ENCODE peak calls at places on chromosomes 12 and 14, in four cellular contexts. V is Caco-2, J is sigmoid colon, E is heart right ventricle. R is an unnamed sample.

GRCh38 chr12:63917864-63918742 is 73.6 kb downstream of the SRGAP1 start:
- DNase-seq in V (peak; percentile 52), J (no peak), E (no peak), R (no peak)

GRCh38 chr12:2286461-2287131 is 233.8 kb downstream of the CACNA1C start:
- DNase-seq in V (peak; percentile 45), J (no peak), E (no peak), R (no peak)

GRCh38 chr12:92424338-92424737 is 278.5 kb upstream of the PLEKHG7 start:
- DNase-seq in V (no peak), J (no peak), E (no peak), R (no peak)

GRCh38 chr12:67774983-67775587 is 126.5 kb downstream of the DYRK2 start:
- DNase-seq in V (no peak), J (no peak), E (no peak), R (no peak)

GRCh38 chr12:7131502-7131866 is 1.3 kb downstream of the CLSTN3 start:
- DNase-seq in V (no peak), J (no peak), E (no peak), R (no peak)

GRCh38 chr14:33946679-33947078 is 4.2 kb downstream of the EGLN3 start:
- DNase-seq in V (no peak), J (no peak), E (no peak), R (no peak)

GRCh38 chr14:104888489-104889373 is 23.7 kb downstream of the CEP170B start:
- DNase-seq in V (peak; percentile 32), J (peak; percentile 54), E (no peak), R (peak; percentile 78)

GRCh38 chr14:32077081-32078029 is at the start of gene ARHGAP5:
- DNase-seq in V (no peak), J (peak; percentile 82), E (no peak), R (peak; percentile 83)

GRCh38 chr12:40646891-40647290 is 45.3 kb upstream of the CNTN1 start:
- DNase-seq in V (no peak), J (no peak), E (no peak), R (no peak)

GRCh38 chr12:120365675-120366340 is 3.2 kb downstream of the MSI1 start:
- DNase-seq in V (no peak), J (no peak), E (no peak), R (no peak)

GRCh38 chr12:51401900-51402299 is 10.7 kb upstream of the GALNT6 start:
- DNase-seq in V (no peak), J (no peak), E (no peak), R (no peak)

GRCh38 chr12:130710733-130711080 is 5.4 kb downstream of the RIMBP2 start:
- DNase-seq in V (no peak), J (no peak), E (no peak), R (no peak)

GRCh38 chr12:13100610-13100881 is 2.9 kb downstream of the GSG1 start:
- DNase-seq in V (no peak), J (no peak), E (no peak), R (no peak)

GRCh38 chr14:66009104-66009503 is 477.1 kb upstream of the CCDC196 start:
- DNase-seq in V (no peak), J (no peak), E (no peak), R (no peak)

GRCh38 chr12:51971679-51972423 is 20.4 kb downstream of the ACVR1B start:
- DNase-seq in V (no peak), J (no peak), E (no peak), R (no peak)

GRCh38 chr14:77199590-77199989 is 18.0 kb downstream of the TMEM63C start:
- DNase-seq in V (no peak), J (no peak), E (no peak), R (no peak)

GRCh38 chr12:66409195-66409871 is 107.0 kb downstream of the HELB start:
- DNase-seq in V (peak; percentile 45), J (no peak), E (no peak), R (no peak)

GRCh38 chr14:52080817-52081755 is 12.2 kb upstream of the NID2 start:
- DNase-seq in V (peak; percentile 68), J (no peak), E (no peak), R (no peak)

GRCh38 chr14:51014086-51014485 is 69.8 kb upstream of the PYGL start:
- DNase-seq in V (no peak), J (peak; percentile 74), E (no peak), R (no peak)

GRCh38 chr14:94681300-94682060 is 69.3 kb downstream of the SERPINA3 start:
- DNase-seq in V (peak; percentile 57), J (peak; percentile 45), E (no peak), R (no peak)

GRCh38 chr12:68317047-68317667 is 15.0 kb downstream of the MDM1 start:
- DNase-seq in V (no peak), J (no peak), E (no peak), R (no peak)

GRCh38 chr12:50411051-50411660 is 10.5 kb downstream of the LARP4 start:
- DNase-seq in V (no peak), J (no peak), E (no peak), R (no peak)

GRCh38 chr12:116693259-116694227 is 44.3 kb downstream of the SPRING1 start:
- DNase-seq in V (no peak), J (no peak), E (no peak), R (no peak)

GRCh38 chr14:103594265-103594664 is 31.5 kb downstream of the COA8 start:
- DNase-seq in V (no peak), J (peak; percentile 74), E (peak; percentile 25), R (no peak)

GRCh38 chr12:122099280-122099749 is 20.8 kb downstream of the MLXIP start:
- DNase-seq in V (no peak), J (peak; percentile 57), E (no peak), R (no peak)

GRCh38 chr14:92475451-92476187 is 38.0 kb upstream of the RIN3 start:
- DNase-seq in V (no peak), J (peak; percentile 84), E (peak; percentile 70), R (no peak)

GRCh38 chr12:105331805-105332251 is 1.3 kb downstream of the C12orf75 start:
- DNase-seq in V (no peak), J (no peak), E (no peak), R (no peak)

GRCh38 chr14:75700295-75700694 is 39.2 kb downstream of the TTLL5 start:
- DNase-seq in V (no peak), J (no peak), E (no peak), R (no peak)

GRCh38 chr14:30389134-30389900 is 169.6 kb upstream of the G2E3 start:
- DNase-seq in V (no peak), J (no peak), E (peak; percentile 24), R (peak; percentile 63)

GRCh38 chr12:6534158-6534913 is at the start of gene GAPDH:
- DNase-seq in V (peak; percentile 98), J (peak; percentile 97), E (peak; percentile 92), R (peak; percentile 96)

GRCh38 chr12:68622250-68622649 is 11.6 kb downstream of the RAP1B start:
- DNase-seq in V (no peak), J (no peak), E (no peak), R (no peak)

DNA sequence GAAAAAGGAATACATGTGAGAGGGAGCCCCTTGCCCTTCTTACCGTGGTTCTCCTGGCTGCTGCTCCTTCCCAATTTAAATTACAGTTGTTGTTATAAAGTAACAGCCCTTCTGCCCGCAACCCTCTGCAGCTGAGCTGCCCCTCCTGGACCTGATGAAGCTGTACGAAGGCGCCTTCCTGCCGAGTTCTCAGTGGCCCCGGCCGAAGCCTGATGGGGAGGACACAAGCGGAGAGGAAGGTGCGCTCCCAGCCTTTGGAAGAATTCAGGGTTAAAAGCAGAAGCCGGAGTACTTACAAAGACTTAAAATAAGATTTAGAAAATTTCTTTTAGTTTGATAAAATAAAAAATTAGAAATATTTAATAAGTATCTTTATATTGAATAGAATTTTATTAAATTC is 55.2 kb downstream of the EP400 start:
- DNase-seq in V (no peak), J (no peak), E (no peak), R (no peak)
- H3K36me3 ChIP-seq in V (peaks cover 4% of the 10 kb centered on the region), J (peaks cover 20% of the 10 kb centered on the region), E (peaks cover 92% of the 10 kb centered on the region), R (no peaks in the 10 kb centered on the region)

GRCh38 chr12:76138656-76139055 is 54.2 kb upstream of the NAP1L1 start:
- DNase-seq in V (no peak), J (no peak), E (no peak), R (no peak)
- TF ChIP-seq CTCF in V (no peak), J (no peak), E (no peak), R (no peak)

DNA sequence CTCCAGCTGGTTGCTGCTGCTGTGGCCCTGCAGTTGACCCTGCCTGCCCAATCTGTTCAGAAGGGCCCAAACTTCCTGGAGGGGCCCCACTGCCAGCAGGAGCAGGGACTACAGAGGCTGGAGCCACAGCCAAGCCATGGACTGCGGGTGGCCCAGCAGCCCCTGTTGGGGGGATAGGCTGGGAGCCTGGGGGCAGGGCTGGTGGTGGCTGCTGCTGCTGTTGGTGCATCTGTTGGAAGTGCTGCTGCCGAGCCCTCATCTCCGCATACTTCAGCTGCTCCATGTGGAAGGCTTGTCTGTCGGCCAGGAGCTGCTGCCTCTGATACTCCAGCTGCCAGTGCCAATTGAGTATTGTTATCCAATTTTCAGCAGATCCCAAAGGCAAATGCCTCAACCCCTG is 7.2 kb downstream of the MYL6 start:
- DNase-seq in V (no peak), J (no peak), E (no peak), R (no peak)
- H3K36me3 ChIP-seq in V (peaks cover 5% of the 10 kb centered on the region), J (peaks cover 43% of the 10 kb centered on the region), E (peaks cover 97% of the 10 kb centered on the region), R (peaks cover 90% of the 10 kb centered on the region)

GRCh38 chr12:57224973-57225679 is 4.4 kb upstream of the SHMT2 start:
- DNase-seq in V (no peak), J (peak; percentile 71), E (peak; percentile 61), R (peak; percentile 55)
- TF ChIP-seq CTCF in V (no peak), J (peak; percentile 45), E (peak; percentile 46), R (peak; percentile 58)

DNA sequence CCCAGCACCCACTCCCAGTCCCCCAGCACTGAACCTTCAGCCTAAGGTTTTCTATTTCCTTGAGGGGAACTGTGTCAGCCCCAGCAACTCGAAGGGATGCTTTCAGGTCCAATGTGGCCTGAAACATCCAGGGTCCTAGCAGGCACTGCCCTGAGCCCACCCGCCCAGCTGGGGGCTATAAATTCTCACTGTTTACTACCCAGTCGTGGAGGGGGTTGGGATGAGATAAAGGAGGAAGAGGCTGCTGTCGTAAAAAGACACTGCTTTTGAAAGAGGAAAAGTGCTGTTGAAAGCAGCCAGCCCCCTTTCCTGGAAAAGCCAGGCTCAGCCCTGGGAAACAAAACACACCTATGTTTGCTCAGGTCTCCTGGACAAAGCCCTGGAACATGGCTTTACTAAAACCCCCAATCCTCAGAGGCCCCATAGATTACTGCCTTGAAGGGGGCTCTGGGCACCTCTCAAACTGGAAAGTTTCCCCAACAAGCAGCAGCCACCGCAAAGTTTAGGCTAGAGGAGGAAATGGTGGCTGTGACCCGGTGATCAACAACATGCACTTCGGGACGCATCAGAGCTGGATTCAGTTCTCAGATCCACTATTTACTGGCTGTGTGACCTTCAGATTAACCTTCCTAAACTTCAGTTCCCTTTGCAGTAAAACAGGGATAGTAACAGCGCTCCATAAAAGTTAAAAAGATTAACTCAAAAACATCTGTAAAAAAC is 51.0 kb downstream of the ACTN1 start:
- DNase-seq in V (no peak), J (no peak), E (no peak), R (no peak)
- H3K36me3 ChIP-seq in V (peaks cover 4% of the 10 kb centered on the region), J (no peaks in the 10 kb centered on the region), E (peaks cover 22% of the 10 kb centered on the region), R (no peaks in the 10 kb centered on the region)